ENCODE peak calls at places on chromosomes 6 and 20, in nine cellular contexts. Q is MM.1S, R is tibial artery, C is psoas muscle, F is tibial nerve, G is AG04450, K is esophagus squamous epithelium, S is testis, N is ovary. B is an unnamed sample.
A peak's percentile ranks its signal among the peaks of the same experiment; 100 is the strongest.

GRCh38 chr20:1242530-1242929 is 16.7 kb downstream of the RAD21L1 start:
- DNase-seq in Q (no peak), R (no peak), C (no peak), F (no peak), G (peak; percentile 66), K (no peak), S (no peak), N (no peak), B (no peak)

GRCh38 chr6:78867370-78868040 is at the start of gene IRAK1BP1:
- DNase-seq in Q (peak; percentile 85), R (peak; percentile 67), C (peak; percentile 88), F (peak; percentile 59), G (peak; percentile 52), K (peak; percentile 51), S (peak; percentile 96), N (peak; percentile 76), B (peak; percentile 86)

GRCh38 chr20:44644384-44645131 is 6.9 kb downstream of the ADA start:
- DNase-seq in Q (peak; percentile 75), R (no peak), C (no peak), F (no peak), G (no peak), K (no peak), S (no peak), N (no peak), B (no peak)

GRCh38 chr6:132780770-132781371 is 17.6 kb downstream of the SLC18B1 start:
- DNase-seq in Q (peak; percentile 26), R (no peak), C (no peak), F (no peak), G (no peak), K (no peak), S (no peak), N (no peak), B (no peak)

GRCh38 chr6:42104095-42104806 is 38.2 kb downstream of the C6orf132 start:
- DNase-seq in Q (peak; percentile 56), R (peak; percentile 74), C (peak; percentile 87), F (peak; percentile 61), G (no peak), K (no peak), S (peak; percentile 88), N (peak; percentile 33), B (peak; percentile 11)

GRCh38 chr20:59628171-59628570 is 23.8 kb downstream of the PHACTR3 start:
- DNase-seq in Q (no peak), R (no peak), C (no peak), F (no peak), G (no peak), K (no peak), S (no peak), N (no peak), B (peak; percentile 94)

GRCh38 chr6:13712485-13712990 is 903 bp upstream of the RANBP9 start:
- DNase-seq in Q (no peak), R (no peak), C (no peak), F (peak; percentile 37), G (no peak), K (no peak), S (no peak), N (no peak), B (no peak)

GRCh38 chr20:38106461-38106860 is 58.6 kb downstream of the TGM2 start:
- DNase-seq in Q (no peak), R (no peak), C (no peak), F (no peak), G (no peak), K (no peak), S (no peak), N (no peak), B (no peak)

GRCh38 chr20:45945678-45946148 is 11.2 kb downstream of the PCIF1 start:
- DNase-seq in Q (no peak), R (no peak), C (no peak), F (no peak), G (no peak), K (no peak), S (peak; percentile 62), N (peak; percentile 72), B (no peak)

GRCh38 chr20:45944151-45944964 is 9.9 kb downstream of the PCIF1 start:
- DNase-seq in Q (no peak), R (no peak), C (no peak), F (no peak), G (no peak), K (no peak), S (no peak), N (no peak), B (no peak)

GRCh38 chr20:45943613-45944012 is 9.1 kb downstream of the PCIF1 start:
- DNase-seq in Q (no peak), R (no peak), C (no peak), F (no peak), G (no peak), K (no peak), S (no peak), N (no peak), B (no peak)

GRCh38 chr20:45946149-45946970 is 11.9 kb downstream of the PCIF1 start:
- DNase-seq in Q (no peak), R (peak; percentile 91), C (peak; percentile 80), F (peak; percentile 88), G (no peak), K (no peak), S (peak; percentile 95), N (peak; percentile 89), B (no peak)

DNA sequence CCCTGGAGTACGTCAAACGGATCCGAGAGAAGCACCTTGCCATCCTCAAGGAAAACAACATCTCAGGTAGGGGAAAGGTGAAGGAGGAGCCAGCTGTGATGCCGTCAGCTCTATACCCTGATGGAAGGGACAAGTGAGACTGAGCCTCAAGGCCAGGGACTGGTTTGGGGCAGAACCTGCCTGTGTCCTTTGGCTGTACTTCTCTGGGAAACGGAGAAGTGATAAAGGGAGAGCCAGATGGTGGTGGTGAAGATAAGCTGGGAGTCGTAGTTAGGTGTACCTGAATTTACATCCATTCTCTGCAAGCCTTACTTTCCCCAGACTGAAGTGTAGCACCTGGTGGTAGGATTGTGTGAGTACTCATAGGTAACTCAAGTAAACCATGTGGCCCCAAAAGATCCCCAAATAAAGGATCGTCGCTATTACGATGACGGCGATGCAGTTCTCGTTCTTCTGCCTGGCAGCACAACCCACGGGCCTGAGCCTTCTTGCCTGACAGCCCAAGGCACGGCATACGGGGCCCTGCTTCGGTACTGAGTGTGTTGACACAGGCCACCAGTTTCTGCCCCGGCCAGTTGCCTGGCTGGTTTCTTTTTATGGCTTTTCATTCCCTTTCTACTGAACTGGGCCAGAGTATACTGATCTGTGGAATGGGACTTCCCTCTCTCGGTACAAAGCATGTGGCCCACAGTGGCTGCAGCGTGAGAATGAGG is 10.6 kb downstream of the PCIF1 start:
- DNase-seq in Q (no peak), R (no peak), C (no peak), F (no peak), G (no peak), K (no peak), S (no peak), N (no peak), B (no peak)
- H3K27ac ChIP-seq in Q (no peak overlapping the region), R (no peak overlapping the region), C (peak overlapping the region; percentile 77), F (peak overlapping the region; percentile 82), G (no peak overlapping the region), K (peak overlapping the region; percentile 78), S (peak overlapping the region; percentile 83), N (peak overlapping the region; percentile 85), B (no peak overlapping the region)

GRCh38 chr6:16441262-16441661 is 202.9 kb downstream of the GMPR start:
- DNase-seq in Q (no peak), R (no peak), C (no peak), F (no peak), G (no peak), K (no peak), S (no peak), N (no peak), B (no peak)
- H3K27ac ChIP-seq in Q (no peak overlapping the region), R (peak overlapping the region; percentile 62), C (peak overlapping the region; percentile 5), F (no peak overlapping the region), G (peak overlapping the region; percentile 24), K (no peak overlapping the region), S (no peak overlapping the region), N (no peak overlapping the region), B (no peak overlapping the region)

DNA sequence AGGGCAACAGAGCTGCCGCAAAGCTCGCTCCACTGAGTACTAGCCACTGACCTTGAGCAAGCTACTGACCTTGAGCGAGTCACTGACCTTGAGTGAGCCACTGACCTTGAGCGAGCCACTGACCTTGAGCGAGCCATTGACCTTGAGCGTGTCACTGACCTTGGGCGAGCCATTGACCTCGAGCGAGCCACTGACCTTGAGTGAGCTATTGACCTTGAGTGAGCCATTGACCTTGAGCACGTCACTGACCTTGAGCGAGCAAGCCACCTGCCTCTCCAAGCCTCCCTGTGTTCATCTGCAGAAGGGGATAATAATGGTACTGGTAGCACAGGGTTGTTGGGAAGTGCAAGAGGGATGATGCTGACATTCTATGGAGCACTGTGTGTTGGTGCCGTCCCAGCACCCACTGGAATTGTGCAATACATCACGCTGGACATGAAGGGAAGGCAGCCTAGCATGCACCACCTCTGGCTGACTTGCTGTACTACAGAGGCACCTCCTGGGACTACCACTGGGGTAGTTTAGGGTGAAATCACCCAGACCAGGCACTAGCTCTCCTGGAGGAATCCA is 60.2 kb downstream of the CTCFL start:
- DNase-seq in Q (no peak), R (no peak), C (peak; percentile 61), F (no peak), G (no peak), K (no peak), S (no peak), N (no peak), B (no peak)
- H3K27ac ChIP-seq in Q (no peak overlapping the region), R (no peak overlapping the region), C (no peak overlapping the region), F (no peak overlapping the region), G (no peak overlapping the region), K (no peak overlapping the region), S (no peak overlapping the region), N (peak overlapping the region; percentile 30), B (no peak overlapping the region)

GRCh38 chr20:11376998-11377397 is 540.7 kb upstream of the BTBD3 start:
- DNase-seq in Q (no peak), R (no peak), C (no peak), F (no peak), G (peak; percentile 39), K (no peak), S (no peak), N (no peak), B (no peak)
- H3K27ac ChIP-seq in Q (no peak overlapping the region), R (no peak overlapping the region), C (no peak overlapping the region), F (no peak overlapping the region), G (no peak overlapping the region), K (peak overlapping the region; percentile 7), S (no peak overlapping the region), N (no peak overlapping the region), B (no peak overlapping the region)